ENCODE peak calls at places on chromosomes 2 and 18, in four cellular contexts. S, Z, E and V are unnamed samples.

GRCh38 chr2:222025891-222026271 is 272.9 kb downstream of the PAX3 start:
- DNase-seq in E (no peak), S (no peak), Z (no peak), V (no peak)

GRCh38 chr2:235844561-235844960 is 323.6 kb downstream of the GBX2 start:
- DNase-seq in Z (no peak), S (no peak), E (no peak), V (no peak)

GRCh38 chr2:3248754-3249476 is 128.7 kb downstream of the EIPR1 start:
- DNase-seq in Z (no peak), E (no peak), S (no peak), V (no peak)

GRCh38 chr2:39513641-39514094 is 76.6 kb upstream of the MAP4K3 start:
- DNase-seq in E (peak), S (peak), Z (peak), V (peak)

GRCh38 chr2:55498582-55498981 is 20.9 kb upstream of the CFAP36 start:
- DNase-seq in E (no peak), Z (no peak), S (no peak), V (no peak)

GRCh38 chr18:13100942-13101658 is 109.9 kb downstream of the CEP192 start:
- DNase-seq in S (no peak), E (no peak), Z (no peak), V (no peak)

GRCh38 chr2:206198677-206199076 is 39.0 kb downstream of the EEF1B2 start:
- DNase-seq in Z (no peak), E (no peak), S (peak), V (peak)

GRCh38 chr2:238487652-238488346 is 61.1 kb downstream of the ASB1 start:
- DNase-seq in E (peak), S (no peak), Z (peak), V (no peak)

GRCh38 chr18:63936156-63936931 is 12.8 kb upstream of the HMSD start:
- DNase-seq in S (peak), Z (peak), E (peak), V (peak)

GRCh38 chr2:47534179-47534919 is 131.4 kb downstream of the MSH2 start:
- DNase-seq in E (no peak), Z (no peak), S (peak), V (peak)

GRCh38 chr2:189676471-189676870 is 2.0 kb downstream of the ANKAR start:
- DNase-seq in S (no peak), Z (no peak), E (no peak), V (peak)

GRCh38 chr18:2978626-2979025 is 34.3 kb downstream of the LPIN2 start:
- DNase-seq in S (peak), Z (no peak), E (no peak), V (peak)

GRCh38 chr2:121283670-121284245 is 1.2 kb downstream of the TFCP2L1 start:
- DNase-seq in E (peak), S (no peak), Z (no peak), V (no peak)

GRCh38 chr2:142270291-142270690 is 139.5 kb upstream of the LRP1B start:
- DNase-seq in S (no peak), E (no peak), Z (no peak), V (no peak)

GRCh38 chr18:49645836-49646235 is 84.0 kb downstream of the LIPG start:
- DNase-seq in S (peak), E (no peak), Z (no peak), V (peak)

GRCh38 chr2:23700627-23701026 is 226.3 kb downstream of the ATAD2B start:
- DNase-seq in Z (no peak), E (peak), S (no peak), V (no peak)

GRCh38 chr2:237669129-237669627 is 41.8 kb downstream of the LRRFIP1 start:
- DNase-seq in E (no peak), S (no peak), Z (no peak), V (no peak)

GRCh38 chr2:224722777-224723176 is 6.6 kb upstream of the CCDC195 start:
- DNase-seq in Z (no peak), S (no peak), E (no peak), V (no peak)

GRCh38 chr18:8504451-8504850 is 104.8 kb upstream of the RAB12 start:
- DNase-seq in S (no peak), Z (no peak), E (peak), V (no peak)

GRCh38 chr18:57579928-57580327 is 6.6 kb downstream of the FECH start:
- DNase-seq in S (no peak), E (no peak), Z (no peak), V (no peak)

GRCh38 chr2:169397697-169398096 is 35.4 kb upstream of the LRP2 start:
- DNase-seq in E (no peak), Z (no peak), S (peak), V (peak)

GRCh38 chr18:62128157-62128556 is 58.7 kb downstream of the PIGN start:
- DNase-seq in S (peak), E (no peak), Z (no peak), V (peak)

GRCh38 chr2:135052997-135053474 is 944 bp downstream of the RAB3GAP1 start:
- DNase-seq in S (peak), Z (no peak), E (no peak), V (peak)

GRCh38 chr2:200089756-200090109 is 134.4 kb downstream of the MAIP1 start:
- DNase-seq in S (no peak), E (no peak), Z (no peak), V (no peak)

GRCh38 chr2:11411768-11412448 is 54.1 kb downstream of the E2F6 start:
- DNase-seq in E (no peak), S (peak), Z (no peak), V (peak)

GRCh38 chr2:46521215-46521683 is 41.9 kb downstream of the TMEM247 start:
- DNase-seq in S (peak), E (no peak), Z (peak), V (peak)

GRCh38 chr2:113818382-113818951 is 62.0 kb upstream of the SLC35F5 start:
- DNase-seq in S (peak), E (no peak), Z (no peak), V (peak)

GRCh38 chr2:226334981-226335720 is 464.5 kb downstream of the IRS1 start:
- DNase-seq in Z (no peak), E (no peak), S (peak), V (peak)

GRCh38 chr2:12282780-12283695 is 433.7 kb upstream of the TRIB2 start:
- DNase-seq in Z (no peak), E (no peak), S (no peak), V (no peak)

GRCh38 chr18:28065031-28065792 is 111.7 kb downstream of the CDH2 start:
- DNase-seq in Z (no peak), E (no peak), S (peak), V (peak)

GRCh38 chr2:71877636-71878035 is 270.0 kb downstream of the CYP26B1 start:
- DNase-seq in Z (no peak), S (no peak), E (no peak), V (no peak)

GRCh38 chr2:236291476-236291875 is 27.3 kb upstream of the ASB18 start:
- DNase-seq in S (no peak), E (no peak), Z (no peak), V (no peak)